ENCODE peak calls at places on chromosomes 2 and 18, in five cellular contexts. M is A549, H is vagina, R is spleen, X is HepG2. T is an unnamed sample.

GRCh38 chr2:86476092-86476491 is 34.9 kb downstream of the KDM3A start:
- DNase-seq in M (no peak), H (no peak), R (no peak), X (no peak), T (peak)

GRCh38 chr18:39685303-39685902 is 2119.8 kb upstream of the CELF4 start:
- DNase-seq in M (no peak), X (peak), H (no peak), R (no peak), T (no peak)

GRCh38 chr2:64524604-64525322 is 635 bp downstream of the AFTPH start:
- DNase-seq in M (peak), R (no peak), X (peak), H (no peak), T (no peak)

GRCh38 chr2:232094883-232095282 is 133.4 kb downstream of the DIS3L2 start:
- DNase-seq in R (no peak), H (no peak), X (no peak), M (no peak), T (no peak)

GRCh38 chr2:42009657-42010580 is 37.9 kb upstream of the PKDCC start:
- DNase-seq in X (no peak), M (no peak), R (no peak), H (no peak), T (no peak)

GRCh38 chr2:102206666-102207341 is 20.0 kb downstream of the IL1RL2 start:
- DNase-seq in M (no peak), R (no peak), X (no peak), H (no peak), T (no peak)

GRCh38 chr2:45904267-45904921 is 252.9 kb downstream of the PRKCE start:
- DNase-seq in H (no peak), M (no peak), R (no peak), X (no peak), T (no peak)

GRCh38 chr2:165293439-165294420 is 54.5 kb downstream of the SCN2A start:
- DNase-seq in M (peak), R (no peak), X (peak), H (no peak), T (peak)

GRCh38 chr2:128026422-128027277 is 1.2 kb downstream of the SAP130 start:
- DNase-seq in M (no peak), H (peak), R (no peak), X (no peak), T (no peak)

GRCh38 chr2:30106543-30106942 is 40.3 kb upstream of the YPEL5 start:
- DNase-seq in H (no peak), M (no peak), X (peak), R (no peak), T (no peak)

GRCh38 chr2:196234672-196235071 is 63.3 kb upstream of the STK17B start:
- DNase-seq in H (no peak), R (no peak), X (no peak), M (no peak), T (no peak)

GRCh38 chr2:212595036-212595654 is 56.5 kb upstream of the ERBB4 start:
- DNase-seq in R (no peak), H (no peak), X (peak), M (peak), T (no peak)

GRCh38 chr2:216349366-216349765 is 22.9 kb downstream of the MARCHF4 start:
- DNase-seq in R (no peak), M (no peak), H (peak), X (no peak), T (no peak)

GRCh38 chr2:96250188-96250587 is 15.6 kb downstream of the TMEM127 start:
- DNase-seq in R (no peak), X (no peak), H (no peak), M (no peak), T (no peak)

GRCh38 chr18:10495936-10496335 is 29.9 kb upstream of the NAPG start:
- DNase-seq in X (no peak), M (no peak), H (no peak), R (no peak), T (no peak)

DNA sequence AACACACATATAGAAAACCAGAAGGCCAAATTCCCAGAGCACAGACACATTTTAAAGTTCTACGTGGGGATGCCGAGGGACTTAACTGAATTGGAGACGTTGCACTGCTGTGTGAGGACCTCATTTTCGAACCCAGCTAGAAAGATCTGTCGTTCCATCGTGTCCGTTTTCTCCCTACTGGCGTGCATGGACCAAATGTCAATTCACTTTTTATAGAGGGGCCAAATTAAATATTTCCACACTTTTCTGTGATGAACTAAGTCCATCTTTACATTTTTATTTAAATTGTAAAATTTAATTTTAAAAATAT is 690 bp upstream of the TSHZ1 start:
- DNase-seq in H (peak), X (no peak), M (no peak), R (no peak), T (no peak)
- H3K27ac ChIP-seq in H (peak), X (peak), M (peak), R (peak), T (peak)

GRCh38 chr2:105415007-105415406 is 16.2 kb upstream of the FHL2 start:
- DNase-seq in R (no peak), M (no peak), X (no peak), H (no peak), T (no peak)

GRCh38 chr2:105410554-105410953 is 11.7 kb upstream of the FHL2 start:
- DNase-seq in M (no peak), X (no peak), H (no peak), R (no peak), T (no peak)

GRCh38 chr2:105411720-105412407 is 13.0 kb upstream of the FHL2 start:
- DNase-seq in X (no peak), H (no peak), M (peak), R (no peak), T (no peak)

GRCh38 chr2:105409717-105410116 is 10.9 kb upstream of the FHL2 start:
- DNase-seq in R (no peak), H (no peak), X (no peak), M (no peak), T (peak)

GRCh38 chr2:105412584-105412983 is 13.7 kb upstream of the FHL2 start:
- DNase-seq in H (no peak), R (no peak), M (no peak), X (no peak), T (no peak)
- H3K27ac ChIP-seq in H (no peak), R (no peak), M (no peak), X (no peak), T (no peak)

GRCh38 chr18:58567453-58568196 is 61.3 kb downstream of the ALPK2 start:
- DNase-seq in X (peak), M (peak), H (no peak), R (no peak), T (peak)
- H3K27ac ChIP-seq in X (no peak), M (peak), H (peak), R (no peak), T (peak)

GRCh38 chr2:71747573-71747972 is 294.2 kb downstream of the DYSF start:
- DNase-seq in R (no peak), M (no peak), X (no peak), H (no peak), T (no peak)
- H3K27ac ChIP-seq in R (no peak), M (peak), X (no peak), H (peak), T (peak)

T was measured in AG04450.